ENCODE peak calls at places on chromosome 5, in eight cellular contexts. L is heart right ventricle, G is heart left ventricle, X is neural crest cell, N is nephron progenitor cell, C is AG04449, T is uterus, P is GM13976. I is an unnamed sample.

GRCh38 chr5:32138839-32139493 is 35.2 kb downstream of the GOLPH3 start:
- DNase-seq in L (no peak), G (no peak), X (no peak), N (no peak), C (no peak), T (no peak), P (no peak), I (peak)

GRCh38 chr5:119397518-119398380 is 41.9 kb downstream of the TNFAIP8 start:
- DNase-seq in L (no peak), G (no peak), X (no peak), N (no peak), C (no peak), T (no peak), P (peak), I (peak)

GRCh38 chr5:171840066-171840465 is 54.4 kb downstream of the SMIM23 start:
- DNase-seq in L (no peak), G (no peak), X (no peak), N (no peak), C (no peak), T (no peak), P (no peak), I (peak)

GRCh38 chr5:166499452-166500240 is 1791.8 kb upstream of the WWC1 start:
- DNase-seq in L (no peak), G (no peak), X (no peak), N (no peak), C (no peak), T (no peak), P (no peak), I (no peak)

GRCh38 chr5:32778403-32778802 is 67.3 kb downstream of the NPR3 start:
- DNase-seq in L (no peak), G (no peak), X (no peak), N (no peak), C (no peak), T (no peak), P (no peak), I (no peak)

GRCh38 chr5:105544300-105544699 is 1981.7 kb upstream of the NUDT12 start:
- DNase-seq in L (no peak), G (no peak), X (no peak), N (no peak), C (no peak), T (no peak), P (no peak), I (no peak)

GRCh38 chr5:166068547-166069335 is 2222.7 kb upstream of the WWC1 start:
- DNase-seq in L (no peak), G (no peak), X (no peak), N (no peak), C (no peak), T (no peak), P (no peak), I (no peak)

GRCh38 chr5:109529520-109529919 is 119.7 kb upstream of the PJA2 start:
- DNase-seq in L (peak), G (peak), X (no peak), N (no peak), C (no peak), T (no peak), P (no peak), I (no peak)

DNA sequence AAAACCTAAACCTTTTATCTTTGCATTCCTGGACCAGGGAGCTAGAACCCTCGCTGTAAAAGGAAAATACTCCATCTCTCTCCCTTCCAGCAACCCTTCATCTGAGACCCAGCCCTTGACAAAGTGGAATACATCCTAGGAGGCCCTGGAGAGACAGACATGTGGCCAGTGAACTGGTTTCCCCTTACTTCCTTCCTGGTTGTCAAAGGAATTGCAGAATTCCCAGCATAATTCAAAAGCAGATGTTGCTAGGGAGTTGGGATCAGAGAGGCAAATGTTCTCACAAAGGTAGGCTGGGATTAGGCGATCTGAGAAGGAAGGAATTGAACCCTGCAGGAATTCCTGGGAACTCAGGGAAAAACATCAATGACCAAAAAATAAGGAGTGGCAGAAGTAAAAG is 80.9 kb downstream of the MARCHF3 start:
- DNase-seq in L (no peak), G (no peak), X (no peak), N (no peak), C (no peak), T (no peak), P (no peak), I (no peak)
- TF ChIP-seq CTCF in L (no peak), G (no peak), X (no peak), N (no peak), C (no peak), T (no peak), P (no peak), I (no peak)

DNA sequence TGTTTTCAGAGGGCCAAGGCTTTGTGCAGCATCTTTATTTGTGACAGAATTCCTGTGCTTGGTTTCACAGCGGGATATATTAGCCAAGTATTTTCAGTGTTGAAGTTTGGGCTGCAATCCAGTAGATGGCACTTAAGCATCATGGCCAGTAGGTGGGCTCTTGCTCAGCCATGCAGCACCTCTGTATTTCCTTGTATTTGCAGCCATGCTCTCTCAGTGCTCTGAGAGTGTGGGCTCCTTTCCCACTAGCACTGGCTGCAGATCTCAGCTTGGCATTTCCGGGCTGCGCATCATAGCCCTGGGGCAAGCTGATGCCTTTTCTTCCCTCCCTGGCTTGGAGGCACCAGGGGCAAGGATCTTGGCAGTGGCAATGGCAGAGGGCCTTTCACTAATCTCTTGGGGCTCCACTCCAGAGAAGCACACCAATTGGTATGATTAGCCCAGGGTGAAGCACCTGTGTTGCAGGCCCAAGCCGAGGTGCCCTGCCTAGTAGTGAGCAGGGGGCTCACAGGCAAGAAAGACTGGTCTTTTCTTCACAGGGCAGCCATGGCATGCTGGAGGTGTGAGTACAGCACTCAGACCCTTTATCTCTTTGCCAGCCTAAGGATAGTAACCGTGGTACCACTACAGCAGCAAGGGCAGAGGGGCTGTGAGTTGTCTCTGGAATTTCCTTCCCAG is 48.3 kb downstream of the SLCO6A1 start:
- DNase-seq in L (no peak), G (no peak), X (no peak), N (no peak), C (no peak), T (no peak), P (no peak), I (no peak)
- TF ChIP-seq CTCF in L (no peak), G (no peak), X (peak), N (no peak), C (no peak), T (no peak), P (peak), I (no peak)

DNA sequence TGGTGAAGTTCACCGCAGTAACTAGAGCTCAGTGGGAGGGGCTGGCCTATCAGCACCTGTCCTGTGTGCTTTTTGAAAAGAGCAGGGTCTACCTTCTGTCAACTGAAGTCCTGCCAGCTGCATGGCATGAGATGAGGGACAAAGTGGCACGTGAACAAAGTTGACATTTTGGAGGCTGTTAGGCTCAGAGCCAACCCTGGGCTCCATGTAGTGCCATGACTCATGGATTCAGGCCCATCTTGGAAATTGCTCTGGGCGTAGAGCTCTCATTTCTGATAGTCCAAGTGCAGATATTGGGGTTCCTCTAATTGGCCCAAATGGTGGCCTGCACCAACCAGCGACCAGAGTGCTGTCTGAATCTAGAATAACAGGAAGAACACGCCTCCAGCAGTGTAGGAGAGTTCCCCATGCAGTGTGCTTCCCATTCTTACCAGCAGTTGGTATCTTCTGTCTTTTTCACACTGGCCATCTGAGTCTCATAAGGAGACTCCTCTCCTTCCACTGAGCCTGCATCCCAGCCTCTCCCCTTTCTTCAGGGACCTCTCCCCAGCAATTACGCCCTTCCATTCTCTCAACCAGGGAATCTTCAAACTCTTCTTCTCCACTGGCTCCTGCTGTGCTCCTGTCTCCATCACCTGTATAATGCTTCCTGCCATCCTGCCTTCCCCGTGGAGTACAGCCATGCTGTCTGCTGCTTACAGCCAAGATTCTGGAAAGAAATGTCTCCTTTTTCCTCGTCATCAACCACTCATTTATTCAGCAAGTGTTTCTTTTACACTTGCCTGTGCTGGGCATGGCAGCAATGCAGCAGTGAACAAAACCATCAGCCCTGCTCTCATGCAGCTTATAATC is 30.4 kb downstream of the IRF1 start:
- DNase-seq in L (peak), G (peak), X (no peak), N (no peak), C (no peak), T (no peak), P (no peak), I (no peak)
- TF ChIP-seq CTCF in L (no peak), G (peak), X (peak), N (no peak), C (no peak), T (no peak), P (no peak), I (no peak)

DNA sequence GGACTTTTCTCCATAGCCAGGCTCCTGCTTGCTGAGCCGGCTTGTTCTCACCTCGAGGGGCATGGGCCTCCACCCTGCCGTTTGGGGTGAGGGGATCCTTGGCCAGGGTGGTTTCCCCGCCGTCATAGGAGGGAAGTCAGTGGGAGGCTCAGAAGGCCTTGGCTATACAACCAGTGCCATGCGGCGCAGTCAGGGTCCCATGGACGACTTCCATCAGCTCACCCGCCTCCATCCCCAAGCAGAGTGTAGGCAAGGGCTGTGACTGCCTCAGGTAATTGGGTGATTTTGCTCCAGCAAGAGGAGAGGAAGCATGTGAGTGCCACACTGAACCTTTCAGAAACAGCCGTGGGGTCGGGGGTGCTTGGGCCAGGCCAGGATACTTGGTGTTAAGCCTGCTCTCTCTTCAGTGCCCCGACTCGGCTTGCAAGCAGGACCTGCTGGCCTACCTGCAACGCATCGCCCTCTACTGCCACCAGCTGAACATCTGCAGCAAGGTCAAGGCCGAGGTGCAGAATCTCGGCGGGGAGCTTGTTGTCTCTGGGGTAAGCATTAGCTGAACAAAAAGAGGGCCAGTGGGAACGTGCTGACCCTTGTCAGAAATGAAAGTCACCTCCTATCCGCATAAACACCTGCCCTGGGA is 57.2 kb upstream of the LRRTM2 start:
- DNase-seq in L (no peak), G (no peak), X (no peak), N (no peak), C (no peak), T (no peak), P (peak), I (no peak)
- TF ChIP-seq CTCF in L (no peak), G (no peak), X (peak), N (no peak), C (no peak), T (no peak), P (peak), I (no peak)

DNA sequence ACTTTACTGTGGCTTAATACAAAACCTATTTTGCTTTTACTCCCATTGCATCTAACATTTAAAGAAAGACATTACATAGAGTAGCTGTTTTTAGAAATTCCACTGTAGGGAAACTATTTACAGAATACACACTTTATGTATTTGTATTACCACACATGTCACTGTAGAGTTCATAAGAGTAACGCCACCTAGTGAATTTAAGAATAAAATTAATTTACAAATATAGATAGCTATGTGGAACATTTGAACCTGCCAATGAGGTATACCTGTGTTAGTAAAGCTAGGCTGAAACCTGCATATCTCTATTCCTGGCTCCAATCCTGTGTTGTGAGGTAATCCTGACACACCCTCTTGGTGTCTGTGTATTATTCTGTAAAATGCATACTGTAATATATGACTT is 234.4 kb downstream of the MAST4 start:
- DNase-seq in L (no peak), G (no peak), X (no peak), N (no peak), C (no peak), T (no peak), P (no peak), I (no peak)
- TF ChIP-seq CTCF in L (peak), G (peak), X (no peak), N (no peak), C (no peak), T (peak), P (no peak), I (no peak)

DNA sequence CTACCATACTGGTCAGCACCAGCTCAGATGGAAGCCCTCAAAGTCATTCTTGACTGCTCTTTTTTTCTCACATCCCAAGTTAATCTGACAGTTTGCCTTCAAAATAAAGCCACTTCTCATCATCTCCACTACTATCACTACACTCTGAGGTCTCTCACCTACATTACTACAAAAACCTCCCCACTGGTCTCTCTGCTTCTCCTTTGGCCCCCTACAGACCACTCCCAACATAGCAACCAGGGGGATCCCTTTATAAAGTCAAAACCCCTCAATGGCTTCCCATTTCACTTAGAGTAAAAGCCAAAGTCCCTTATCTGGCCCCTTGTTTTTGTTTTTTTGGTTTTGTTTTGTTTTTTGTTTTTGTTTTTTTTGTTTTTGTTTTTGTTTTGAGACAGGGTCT is 4.6 kb downstream of the ARAP3 start:
- DNase-seq in L (no peak), G (no peak), X (peak), N (peak), C (no peak), T (no peak), P (no peak), I (peak)
- TF ChIP-seq CTCF in L (no peak), G (no peak), X (peak), N (peak), C (no peak), T (no peak), P (no peak), I (peak)

GRCh38 chr5:145984072-145984471 is 47.7 kb downstream of the SH3RF2 start:
- DNase-seq in L (no peak), G (no peak), X (no peak), N (no peak), C (no peak), T (no peak), P (no peak), I (no peak)
- TF ChIP-seq CTCF in L (no peak), G (no peak), X (no peak), N (no peak), C (no peak), T (no peak), P (no peak), I (no peak)